ENCODE peak calls at places on chromosomes 5 and 9, in ten cellular contexts. Z is T-helper 2 cell; U is cardiac fibroblast; F is BE2C; J is endodermal cell; N is Caco-2; Y is activated CD4-positive, alpha-beta T cell treated with anti-CD3 and anti-CD28 coated beads, Interleukin-2, amount 10 ng/mL, durations not matched to agents 7 days and 5 days; T is kidney; Q is pulmonary artery endothelial cell; P is NCI-H82. W is an unnamed sample.

GRCh38 chr9:131960805-131961495 is 118.7 kb downstream of the MED27 start:
- DNase-seq in Z (no peak), T (no peak), J (no peak), N (no peak), Q (no peak), Y (no peak), F (no peak), P (no peak), U (no peak), W (no peak)

GRCh38 chr5:1268666-1269065 is 26.2 kb downstream of the TERT start:
- DNase-seq in Q (no peak), P (no peak), Y (peak; percentile 76), F (no peak), J (no peak), U (no peak), N (no peak), T (no peak), Z (peak; percentile 37), W (no peak)

GRCh38 chr9:112325127-112325526 is 8.3 kb downstream of the PTBP3 start:
- DNase-seq in Z (no peak), Y (no peak), P (no peak), T (no peak), J (peak; percentile 69), Q (no peak), N (no peak), F (no peak), U (no peak), W (no peak)

GRCh38 chr5:35198096-35198495 is 32.2 kb downstream of the PRLR start:
- DNase-seq in Z (no peak), J (no peak), Q (peak; percentile 17), P (no peak), F (no peak), U (peak; percentile 83), T (peak; percentile 90), N (no peak), Y (no peak), W (no peak)

GRCh38 chr5:128009399-128009798 is 74.2 kb upstream of the SLC12A2 start:
- DNase-seq in P (no peak), U (no peak), T (no peak), Q (no peak), Z (no peak), F (no peak), J (peak; percentile 87), Y (no peak), N (no peak), W (no peak)

GRCh38 chr5:32342656-32343055 is 29.9 kb upstream of the MTMR12 start:
- DNase-seq in U (no peak), Q (no peak), T (no peak), P (no peak), Y (no peak), N (no peak), J (no peak), Z (no peak), F (peak; percentile 34), W (no peak)

GRCh38 chr9:136043386-136044054 is 51.6 kb downstream of the NACC2 start:
- DNase-seq in Y (no peak), T (peak; percentile 39), J (peak; percentile 40), P (no peak), Z (no peak), F (no peak), N (no peak), U (no peak), Q (no peak), W (no peak)

GRCh38 chr5:966345-966710 is 42.3 kb upstream of the NKD2 start:
- DNase-seq in Z (no peak), J (no peak), U (no peak), F (no peak), Y (no peak), P (no peak), T (no peak), Q (no peak), N (no peak), W (no peak)

GRCh38 chr5:145585-146323 is 45.5 kb upstream of the LRRC14B start:
- DNase-seq in P (no peak), T (no peak), Q (no peak), N (no peak), J (no peak), F (no peak), Z (no peak), U (no peak), Y (no peak), W (no peak)

GRCh38 chr9:16515207-16515606 is 355.3 kb downstream of the BNC2 start:
- DNase-seq in Y (no peak), T (no peak), N (no peak), Z (no peak), J (peak; percentile 73), F (peak; percentile 49), P (no peak), Q (no peak), U (peak; percentile 15), W (no peak)

GRCh38 chr9:129560849-129561248 is 60.1 kb downstream of the C9orf50 start:
- DNase-seq in Y (no peak), Q (no peak), J (no peak), F (no peak), T (peak; percentile 82), N (no peak), P (no peak), U (no peak), Z (no peak), W (no peak)

GRCh38 chr5:96968614-96969013 is 32.7 kb downstream of the LNPEP start:
- DNase-seq in Q (no peak), J (no peak), N (no peak), P (peak; percentile 76), Z (no peak), F (no peak), U (no peak), T (no peak), Y (no peak), W (no peak)

GRCh38 chr9:93645921-93646639 is 69.7 kb downstream of the PHF2 start:
- DNase-seq in T (no peak), P (no peak), Y (no peak), Q (no peak), J (no peak), N (no peak), F (peak; percentile 6), Z (no peak), U (no peak), W (no peak)

GRCh38 chr5:129410488-129410887 is 49.6 kb upstream of the ADAMTS19 start:
- DNase-seq in T (no peak), J (peak; percentile 84), Q (no peak), F (no peak), U (no peak), N (peak; percentile 8), P (no peak), Z (no peak), Y (no peak), W (no peak)

GRCh38 chr9:22970434-22970975 is 523.9 kb downstream of the DMRTA1 start:
- DNase-seq in J (no peak), F (no peak), T (no peak), Z (no peak), N (no peak), Q (no peak), Y (no peak), U (no peak), P (peak; percentile 17), W (no peak)

GRCh38 chr5:143102414-143102813 is 301.1 kb downstream of the NR3C1 start:
- DNase-seq in Q (no peak), Y (no peak), U (no peak), F (no peak), P (no peak), T (peak; percentile 72), J (no peak), N (no peak), Z (no peak), W (no peak)

GRCh38 chr9:81683214-81683613 is 6.1 kb downstream of the TLE1 start:
- DNase-seq in Z (no peak), T (no peak), N (no peak), J (no peak), Y (no peak), Q (no peak), U (no peak), F (no peak), P (no peak), W (no peak)